ENCODE peak calls at places on chromosomes 1 and 21, in eight cellular contexts. P is CD8-positive, alpha-beta T cell; W is GM23248; K is neural progenitor cell; L is cardiac muscle cell; J is keratinocyte; B is naive thymus-derived CD4-positive, alpha-beta T cell; I is prostate gland. R is an unnamed sample.

GRCh38 chr1:182527680-182528079 is 61.4 kb downstream of the RNASEL start:
- DNase-seq in P (no peak), W (no peak), K (peak), L (no peak), J (no peak), B (no peak), I (no peak), R (no peak)

GRCh38 chr1:107480548-107480947 is 339.7 kb downstream of the NTNG1 start:
- DNase-seq in P (no peak), W (peak), K (no peak), L (no peak), J (no peak), B (no peak), I (no peak), R (peak)

GRCh38 chr1:20696397-20697333 is 21.1 kb downstream of the KIF17 start:
- DNase-seq in P (peak), W (peak), K (peak), L (peak), J (peak), B (peak), I (peak), R (peak)

GRCh38 chr21:42414928-42415769 is 11.4 kb downstream of the UBASH3A start:
- DNase-seq in P (peak), W (peak), K (no peak), L (no peak), J (no peak), B (peak), I (no peak), R (no peak)

GRCh38 chr1:113931456-113931855 is 2.3 kb downstream of the HIPK1 start:
- DNase-seq in P (no peak), W (peak), K (no peak), L (no peak), J (no peak), B (peak), I (peak), R (no peak)

GRCh38 chr1:12075195-12076114 is 12.4 kb downstream of the TNFRSF8 start:
- DNase-seq in P (no peak), W (peak), K (no peak), L (peak), J (no peak), B (no peak), I (no peak), R (no peak)

GRCh38 chr1:30033276-30034104 is 689.9 kb downstream of the MATN1 start:
- DNase-seq in P (no peak), W (no peak), K (no peak), L (no peak), J (no peak), B (no peak), I (no peak), R (no peak)

GRCh38 chr1:153217212-153217611 is at the start of gene PRR9:
- DNase-seq in P (no peak), W (peak), K (no peak), L (no peak), J (peak), B (no peak), I (no peak), R (no peak)

GRCh38 chr1:46466477-46467182 is 23.0 kb upstream of the DMBX1 start:
- DNase-seq in P (no peak), W (peak), K (peak), L (peak), J (no peak), B (peak), I (no peak), R (peak)

GRCh38 chr1:157992813-157993178 is 649 bp upstream of the KIRREL1 start:
- DNase-seq in P (no peak), W (no peak), K (no peak), L (peak), J (no peak), B (no peak), I (no peak), R (no peak)

GRCh38 chr1:202998836-202999750 is 8.1 kb upstream of the TMEM183A start:
- DNase-seq in P (peak), W (peak), K (peak), L (peak), J (no peak), B (peak), I (peak), R (peak)

GRCh38 chr1:8540971-8541370 is 223.1 kb downstream of the SLC45A1 start:
- DNase-seq in P (no peak), W (no peak), K (no peak), L (no peak), J (no peak), B (no peak), I (no peak), R (no peak)

GRCh38 chr1:230321741-230322420 is 104.3 kb downstream of the PGBD5 start:
- DNase-seq in P (no peak), W (no peak), K (no peak), L (no peak), J (no peak), B (no peak), I (no peak), R (no peak)

GRCh38 chr1:23751050-23751814 is 8.0 kb downstream of the ELOA start:
- DNase-seq in P (no peak), W (peak), K (peak), L (peak), J (no peak), B (peak), I (peak), R (no peak)

GRCh38 chr1:8374812-8375211 is 56.9 kb downstream of the SLC45A1 start:
- DNase-seq in P (no peak), W (peak), K (peak), L (no peak), J (no peak), B (no peak), I (no peak), R (no peak)

GRCh38 chr1:162942903-162943567 is 82.1 kb upstream of the CCDC190 start:
- DNase-seq in P (no peak), W (peak), K (no peak), L (peak), J (no peak), B (no peak), I (no peak), R (no peak)

GRCh38 chr21:46662765-46663500 is 27.5 kb downstream of the PRMT2 start:
- DNase-seq in P (no peak), W (peak), K (no peak), L (no peak), J (no peak), B (no peak), I (no peak), R (no peak)

GRCh38 chr1:54588377-54588776 is 34.9 kb downstream of the FAM151A start:
- DNase-seq in P (no peak), W (no peak), K (no peak), L (no peak), J (no peak), B (no peak), I (no peak), R (no peak)

GRCh38 chr1:27464926-27465325 is 25.0 kb downstream of the WASF2 start:
- DNase-seq in P (no peak), W (no peak), K (no peak), L (no peak), J (no peak), B (no peak), I (no peak), R (no peak)

GRCh38 chr1:27473755-27474154 is 16.2 kb downstream of the WASF2 start:
- DNase-seq in P (no peak), W (no peak), K (no peak), L (no peak), J (no peak), B (peak), I (no peak), R (no peak)

GRCh38 chr1:27471476-27471875 is 18.5 kb downstream of the WASF2 start:
- DNase-seq in P (no peak), W (no peak), K (no peak), L (no peak), J (no peak), B (no peak), I (no peak), R (no peak)

DNA sequence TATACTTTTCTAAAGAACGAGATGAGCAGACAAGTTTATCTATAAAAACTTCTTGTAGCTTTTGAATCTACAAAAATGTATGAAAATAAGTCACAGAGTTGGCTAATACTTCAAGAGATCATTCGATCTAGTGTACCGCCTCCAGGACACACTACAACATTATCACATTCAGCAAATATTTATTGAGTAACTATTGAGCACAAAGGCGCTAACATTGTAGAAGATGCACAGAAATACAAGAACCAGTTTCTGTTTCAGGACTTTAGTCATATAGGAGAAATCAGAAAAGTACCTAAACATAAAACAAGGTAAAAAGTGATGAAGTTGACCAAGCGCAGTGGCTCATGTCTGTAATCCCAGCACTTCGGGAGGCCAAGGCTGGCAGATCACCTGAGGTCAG is 20.6 kb downstream of the WASF2 start:
- DNase-seq in P (no peak), W (peak), K (no peak), L (no peak), J (no peak), B (no peak), I (no peak), R (no peak)
- H3K27ac ChIP-seq in P (no peak), W (no peak), K (no peak), L (no peak), J (no peak), B (no peak), I (peak), R (no peak)

GRCh38 chr1:89151021-89151420 is 24.8 kb downstream of the GBP7 start:
- DNase-seq in P (no peak), W (no peak), K (no peak), L (no peak), J (no peak), B (no peak), I (no peak), R (no peak)

GRCh38 chr1:89149976-89150375 is 24.1 kb upstream of the GBP2 start:
- DNase-seq in P (no peak), W (no peak), K (no peak), L (no peak), J (no peak), B (no peak), I (no peak), R (no peak)

GRCh38 chr1:89148259-89148658 is 22.3 kb upstream of the GBP2 start:
- DNase-seq in P (no peak), W (no peak), K (no peak), L (no peak), J (no peak), B (no peak), I (no peak), R (no peak)

GRCh38 chr1:89147707-89148106 is 21.8 kb upstream of the GBP2 start:
- DNase-seq in P (no peak), W (no peak), K (no peak), L (no peak), J (no peak), B (no peak), I (no peak), R (no peak)

GRCh38 chr1:89149229-89149628 is 23.3 kb upstream of the GBP2 start:
- DNase-seq in P (no peak), W (peak), K (peak), L (peak), J (no peak), B (no peak), I (no peak), R (no peak)
- H3K27ac ChIP-seq in P (no peak), W (no peak), K (no peak), L (no peak), J (no peak), B (no peak), I (no peak), R (no peak)

DNA sequence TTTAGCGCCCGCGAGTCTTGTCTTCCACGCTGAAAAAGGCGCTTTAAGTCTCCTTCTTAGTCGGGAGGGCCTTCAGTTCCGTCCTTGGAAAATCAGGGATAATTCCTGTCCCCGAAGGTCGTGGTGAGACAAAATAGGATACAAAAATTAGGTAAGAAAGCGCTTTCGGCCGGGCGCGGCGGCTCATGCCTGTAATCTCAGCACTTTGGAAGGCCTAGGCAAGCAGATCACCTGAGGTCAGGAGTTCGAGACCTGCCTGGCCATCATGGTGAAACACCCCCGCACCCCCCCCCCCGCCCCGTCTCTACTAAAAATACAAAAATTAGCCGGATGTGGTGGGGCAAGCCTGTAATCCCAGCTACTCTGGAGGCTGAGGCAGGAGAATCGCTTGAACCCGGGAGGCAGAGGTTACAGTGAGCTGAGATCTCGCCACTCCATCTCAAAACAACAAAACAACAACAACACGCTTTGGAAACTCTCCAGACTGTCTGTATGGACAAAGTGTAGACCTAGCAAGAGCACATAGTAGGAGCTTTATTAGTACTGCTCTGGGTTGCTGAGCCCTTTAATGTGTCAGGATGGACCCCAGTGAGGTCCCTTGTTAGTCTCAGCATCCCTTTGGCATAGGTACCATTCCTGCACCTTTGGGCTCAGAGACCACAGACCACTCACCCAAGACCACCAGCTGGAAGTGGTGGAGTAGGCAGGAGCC is 790 bp upstream of the TMEM54 start:
- DNase-seq in P (no peak), W (no peak), K (no peak), L (no peak), J (no peak), B (no peak), I (no peak), R (no peak)
- H3K27ac ChIP-seq in P (no peak), W (no peak), K (no peak), L (no peak), J (peak), B (no peak), I (peak), R (no peak)

GRCh38 chr21:17003221-17003620 is 509.6 kb upstream of the CXADR start:
- DNase-seq in P (no peak), W (peak), K (no peak), L (no peak), J (no peak), B (no peak), I (no peak), R (no peak)
- H3K27ac ChIP-seq in P (no peak), W (peak), K (no peak), L (no peak), J (peak), B (no peak), I (no peak), R (no peak)

DNA sequence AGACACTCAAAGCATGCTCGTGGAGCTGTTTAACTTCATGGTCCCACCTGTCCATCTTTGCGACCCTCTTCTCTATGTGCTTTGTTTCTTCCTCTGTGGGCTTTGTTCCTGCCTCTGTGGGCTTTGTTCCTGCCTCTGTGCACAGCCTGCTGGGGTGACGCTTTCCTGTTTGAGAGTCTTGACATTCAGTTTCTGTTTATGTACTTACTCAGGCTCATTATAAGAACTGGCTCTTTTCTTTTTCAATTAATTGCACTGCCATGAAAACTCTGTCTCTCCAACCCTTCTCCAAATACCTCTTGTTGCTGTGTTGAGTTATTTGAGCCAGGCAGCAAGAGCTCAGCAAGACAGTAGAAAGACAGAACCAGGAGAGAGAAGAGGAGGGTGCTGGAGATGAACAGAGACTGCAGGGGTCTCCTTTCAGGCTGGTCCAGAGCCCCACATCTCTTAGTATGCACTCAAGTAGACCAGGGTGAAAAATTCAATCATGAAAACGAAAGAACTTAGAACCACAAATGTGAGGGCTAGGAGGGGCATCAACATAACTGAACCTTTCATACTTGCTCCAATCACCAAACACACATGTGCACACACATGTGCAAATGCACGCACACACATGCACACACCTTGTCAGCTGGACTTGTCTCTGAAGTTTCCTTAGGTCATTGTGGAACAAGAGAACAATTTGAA is 88.3 kb upstream of the SGIP1 start:
- DNase-seq in P (peak), W (no peak), K (peak), L (no peak), J (no peak), B (peak), I (no peak), R (no peak)
- H3K27ac ChIP-seq in P (peak), W (peak), K (no peak), L (no peak), J (no peak), B (peak), I (peak), R (peak)

DNA sequence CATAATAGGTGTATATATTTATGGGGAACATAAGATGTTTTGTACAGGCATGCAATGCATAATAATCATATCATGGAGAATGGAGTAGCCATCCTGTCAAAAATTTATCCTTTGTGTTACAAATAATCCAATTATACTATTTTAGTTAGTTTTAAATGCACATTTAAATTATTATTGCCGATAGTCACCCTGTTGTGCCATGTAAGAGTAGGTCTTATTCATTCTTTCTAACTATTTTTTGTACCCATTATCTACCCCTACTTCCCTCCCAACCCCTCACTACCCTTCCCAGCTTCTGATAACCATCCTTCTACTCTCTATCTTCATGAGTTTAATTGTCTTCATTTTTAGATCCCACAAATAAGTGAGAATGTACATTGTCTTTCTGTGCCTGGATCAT is 8.3 kb upstream of the VN1R5 start:
- DNase-seq in P (no peak), W (no peak), K (no peak), L (no peak), J (no peak), B (no peak), I (no peak), R (no peak)
- H3K27ac ChIP-seq in P (no peak), W (no peak), K (no peak), L (no peak), J (no peak), B (no peak), I (no peak), R (no peak)

GRCh38 chr1:84493747-84494146 is 12.4 kb upstream of the SPATA1 start:
- DNase-seq in P (no peak), W (no peak), K (no peak), L (no peak), J (no peak), B (no peak), I (no peak), R (no peak)
- H3K27ac ChIP-seq in P (no peak), W (no peak), K (no peak), L (no peak), J (no peak), B (no peak), I (no peak), R (no peak)

R was measured in dorsolateral prefrontal cortex.